ENCODE peak calls at places on chromosomes 6 and 20, in four cellular contexts. One of them, this sample, is unnamed.

GRCh38 chr6:44071670-44072451 is 55.4 kb downstream of the MRPL14 start:
- DNase-seq in A549: no peak
- DNase-seq in fibroblast of pulmonary artery: peak
- DNase-seq in progenitor cell of endocrine pancreas: no peak
- DNase-seq in this sample: no peak

GRCh38 chr6:159761135-159761872 is 541 bp upstream of the ACAT2 start:
- DNase-seq in fibroblast of pulmonary artery: peak
- DNase-seq in progenitor cell of endocrine pancreas: peak
- DNase-seq in A549: no peak
- DNase-seq in this sample: no peak

GRCh38 chr6:149248688-149249369 is 68.7 kb upstream of the TAB2 start:
- DNase-seq in fibroblast of pulmonary artery: no peak
- DNase-seq in progenitor cell of endocrine pancreas: no peak
- DNase-seq in A549: peak
- DNase-seq in this sample: no peak

GRCh38 chr6:12605888-12606345 is 110.7 kb upstream of the PHACTR1 start:
- DNase-seq in fibroblast of pulmonary artery: peak
- DNase-seq in progenitor cell of endocrine pancreas: peak
- DNase-seq in A549: peak
- DNase-seq in this sample: no peak

GRCh38 chr6:136103101-136103688 is 146.9 kb downstream of the MTFR2 start:
- DNase-seq in fibroblast of pulmonary artery: peak
- DNase-seq in A549: no peak
- DNase-seq in progenitor cell of endocrine pancreas: no peak
- DNase-seq in this sample: no peak

GRCh38 chr6:73204252-73204651 is 21.0 kb downstream of the KHDC1L start:
- DNase-seq in progenitor cell of endocrine pancreas: no peak
- DNase-seq in fibroblast of pulmonary artery: no peak
- DNase-seq in A549: no peak
- DNase-seq in this sample: no peak

GRCh38 chr20:14446446-14446845 is 109.0 kb upstream of the FLRT3 start:
- DNase-seq in A549: no peak
- DNase-seq in progenitor cell of endocrine pancreas: no peak
- DNase-seq in fibroblast of pulmonary artery: no peak
- DNase-seq in this sample: no peak

GRCh38 chr6:158938811-158939254 is 61.2 kb downstream of the RSPH3 start:
- DNase-seq in progenitor cell of endocrine pancreas: no peak
- DNase-seq in A549: peak
- DNase-seq in fibroblast of pulmonary artery: no peak
- DNase-seq in this sample: no peak

GRCh38 chr20:33125983-33126382 is 42.0 kb upstream of the BPIFA2 start:
- DNase-seq in progenitor cell of endocrine pancreas: no peak
- DNase-seq in A549: no peak
- DNase-seq in fibroblast of pulmonary artery: no peak
- DNase-seq in this sample: no peak

GRCh38 chr6:154509421-154510143 is 903 bp downstream of the CNKSR3 start:
- DNase-seq in A549: no peak
- DNase-seq in fibroblast of pulmonary artery: peak
- DNase-seq in progenitor cell of endocrine pancreas: peak
- DNase-seq in this sample: no peak

GRCh38 chr6:36383608-36384007 is 3.9 kb downstream of the ETV7 start:
- DNase-seq in progenitor cell of endocrine pancreas: no peak
- DNase-seq in A549: peak
- DNase-seq in fibroblast of pulmonary artery: peak
- DNase-seq in this sample: no peak

GRCh38 chr20:34907616-34908469 is 31.4 kb downstream of the ACSS2 start:
- DNase-seq in progenitor cell of endocrine pancreas: no peak
- DNase-seq in fibroblast of pulmonary artery: peak
- DNase-seq in A549: peak
- DNase-seq in this sample: no peak

GRCh38 chr6:160344281-160344680 is 3.9 kb upstream of the SLC22A3 start:
- DNase-seq in progenitor cell of endocrine pancreas: no peak
- DNase-seq in A549: no peak
- DNase-seq in fibroblast of pulmonary artery: peak
- DNase-seq in this sample: no peak

GRCh38 chr6:2959909-2960719 is 11.3 kb downstream of the SERPINB6 start:
- DNase-seq in fibroblast of pulmonary artery: peak
- DNase-seq in progenitor cell of endocrine pancreas: no peak
- DNase-seq in A549: peak
- DNase-seq in this sample: no peak

GRCh38 chr20:11229772-11230171 is 556.0 kb upstream of the JAG1 start:
- DNase-seq in fibroblast of pulmonary artery: peak
- DNase-seq in A549: peak
- DNase-seq in progenitor cell of endocrine pancreas: no peak
- DNase-seq in this sample: no peak

GRCh38 chr20:653110-653589 is at the start of gene SRXN1:
- DNase-seq in progenitor cell of endocrine pancreas: peak
- DNase-seq in fibroblast of pulmonary artery: peak
- DNase-seq in A549: peak
- DNase-seq in this sample: peak

GRCh38 chr6:147789430-147789947 is 281.0 kb downstream of the SAMD5 start:
- DNase-seq in fibroblast of pulmonary artery: no peak
- DNase-seq in A549: no peak
- DNase-seq in progenitor cell of endocrine pancreas: no peak
- DNase-seq in this sample: no peak

GRCh38 chr6:147782302-147782701 is 273.8 kb downstream of the SAMD5 start:
- DNase-seq in fibroblast of pulmonary artery: peak
- DNase-seq in A549: peak
- DNase-seq in progenitor cell of endocrine pancreas: no peak
- DNase-seq in this sample: no peak

GRCh38 chr6:147784371-147784770 is 275.9 kb downstream of the SAMD5 start:
- DNase-seq in A549: no peak
- DNase-seq in fibroblast of pulmonary artery: no peak
- DNase-seq in progenitor cell of endocrine pancreas: no peak
- DNase-seq in this sample: no peak

DNA sequence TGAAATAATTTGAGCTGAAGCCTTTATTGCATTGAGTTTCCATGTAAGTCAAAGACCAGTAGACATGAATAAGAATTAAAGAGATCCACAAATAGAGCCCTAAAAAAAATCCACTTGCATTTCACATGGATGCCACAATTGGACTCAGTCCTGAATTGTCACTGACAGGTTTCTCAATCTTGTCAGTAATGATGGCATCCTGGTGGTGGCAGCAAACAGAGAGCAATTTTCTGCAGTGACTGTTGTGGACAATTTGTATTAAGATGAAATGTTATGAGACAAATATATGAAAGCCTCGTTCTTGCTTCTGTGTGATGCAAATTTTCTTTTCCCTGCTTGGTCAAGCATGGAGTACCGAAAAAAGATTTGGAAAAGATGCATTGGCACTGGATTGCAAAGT is 278.9 kb downstream of the SAMD5 start:
- DNase-seq in A549: no peak
- DNase-seq in fibroblast of pulmonary artery: no peak
- DNase-seq in progenitor cell of endocrine pancreas: no peak
- DNase-seq in this sample: no peak
- TF ChIP-seq CTCF in A549: no peak
- TF ChIP-seq CTCF in fibroblast of pulmonary artery: no peak
- TF ChIP-seq CTCF in progenitor cell of endocrine pancreas: no peak
- TF ChIP-seq CTCF in this sample: no peak

DNA sequence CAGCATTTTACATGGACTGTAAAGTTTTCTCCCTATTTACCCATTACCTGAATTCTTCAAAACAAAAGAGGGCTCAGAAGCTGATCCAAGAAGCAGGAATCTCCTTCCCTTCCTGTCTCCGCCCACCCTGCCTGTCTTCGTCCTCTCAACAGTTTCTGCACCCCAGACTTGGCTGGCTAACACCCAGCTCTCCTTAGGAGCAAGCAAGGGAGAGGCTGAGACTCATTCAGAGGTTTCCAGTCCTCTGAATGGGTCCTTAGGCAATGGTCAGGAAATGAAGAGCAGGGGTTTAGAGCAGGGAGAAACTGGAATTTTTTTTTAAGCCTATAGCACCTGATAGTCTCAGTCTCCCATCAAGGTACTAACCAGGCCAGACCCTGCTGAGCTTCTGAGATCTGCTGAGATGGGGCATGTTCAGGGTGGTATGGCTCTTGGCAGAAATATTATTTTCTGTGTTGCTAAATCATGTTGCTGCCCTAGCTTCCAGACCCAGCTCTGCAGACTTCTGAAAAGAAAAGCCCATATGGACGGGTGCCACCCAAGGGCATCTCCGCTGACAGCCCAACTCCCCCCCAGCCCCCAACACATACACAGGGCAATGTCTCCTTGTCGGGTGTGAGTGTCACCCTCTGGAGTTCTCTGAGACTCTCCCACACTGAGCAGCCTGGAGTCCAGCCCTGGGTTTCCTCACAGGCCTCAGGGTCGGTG is 74.6 kb upstream of the CD93 start:
- DNase-seq in progenitor cell of endocrine pancreas: no peak
- DNase-seq in A549: no peak
- DNase-seq in fibroblast of pulmonary artery: peak
- DNase-seq in this sample: no peak
- TF ChIP-seq CTCF in progenitor cell of endocrine pancreas: no peak
- TF ChIP-seq CTCF in A549: no peak
- TF ChIP-seq CTCF in fibroblast of pulmonary artery: no peak
- TF ChIP-seq CTCF in this sample: no peak

GRCh38 chr6:151376440-151376839 is 14.9 kb downstream of the ZBTB2 start:
- DNase-seq in fibroblast of pulmonary artery: no peak
- DNase-seq in progenitor cell of endocrine pancreas: no peak
- DNase-seq in A549: no peak
- DNase-seq in this sample: no peak
- TF ChIP-seq CTCF in fibroblast of pulmonary artery: no peak
- TF ChIP-seq CTCF in progenitor cell of endocrine pancreas: no peak
- TF ChIP-seq CTCF in A549: no peak
- TF ChIP-seq CTCF in this sample: no peak

GRCh38 chr6:88477411-88477810 is 311.3 kb upstream of the CNR1 start:
- DNase-seq in fibroblast of pulmonary artery: no peak
- DNase-seq in progenitor cell of endocrine pancreas: no peak
- DNase-seq in A549: peak
- DNase-seq in this sample: no peak
- TF ChIP-seq CTCF in fibroblast of pulmonary artery: no peak
- TF ChIP-seq CTCF in progenitor cell of endocrine pancreas: no peak
- TF ChIP-seq CTCF in A549: no peak
- TF ChIP-seq CTCF in this sample: no peak

GRCh38 chr20:50277064-50277415 is 86.4 kb downstream of the CEBPB start:
- DNase-seq in progenitor cell of endocrine pancreas: no peak
- DNase-seq in fibroblast of pulmonary artery: no peak
- DNase-seq in A549: no peak
- DNase-seq in this sample: no peak

GRCh38 chr20:50279988-50280850 is 89.6 kb downstream of the CEBPB start:
- DNase-seq in progenitor cell of endocrine pancreas: no peak
- DNase-seq in A549: no peak
- DNase-seq in fibroblast of pulmonary artery: no peak
- DNase-seq in this sample: no peak

GRCh38 chr20:50277460-50278376 is 87.1 kb downstream of the CEBPB start:
- DNase-seq in fibroblast of pulmonary artery: no peak
- DNase-seq in A549: no peak
- DNase-seq in progenitor cell of endocrine pancreas: no peak
- DNase-seq in this sample: no peak

GRCh38 chr20:50278377-50278683 is 87.7 kb downstream of the CEBPB start:
- DNase-seq in fibroblast of pulmonary artery: no peak
- DNase-seq in A549: no peak
- DNase-seq in progenitor cell of endocrine pancreas: no peak
- DNase-seq in this sample: no peak

GRCh38 chr20:50278684-50279531 is 88.3 kb downstream of the CEBPB start:
- DNase-seq in progenitor cell of endocrine pancreas: no peak
- DNase-seq in A549: peak
- DNase-seq in fibroblast of pulmonary artery: peak
- DNase-seq in this sample: no peak
- TF ChIP-seq CTCF in progenitor cell of endocrine pancreas: no peak
- TF ChIP-seq CTCF in A549: no peak
- TF ChIP-seq CTCF in fibroblast of pulmonary artery: no peak
- TF ChIP-seq CTCF in this sample: no peak

GRCh38 chr20:38184098-38184497 is 19.0 kb upstream of the TGM2 start:
- DNase-seq in A549: peak
- DNase-seq in fibroblast of pulmonary artery: no peak
- DNase-seq in progenitor cell of endocrine pancreas: no peak
- DNase-seq in this sample: no peak

GRCh38 chr20:38186788-38187221 is 21.7 kb upstream of the TGM2 start:
- DNase-seq in progenitor cell of endocrine pancreas: no peak
- DNase-seq in fibroblast of pulmonary artery: peak
- DNase-seq in A549: peak
- DNase-seq in this sample: no peak

GRCh38 chr20:38190166-38190565 is 25.1 kb upstream of the TGM2 start:
- DNase-seq in progenitor cell of endocrine pancreas: no peak
- DNase-seq in fibroblast of pulmonary artery: no peak
- DNase-seq in A549: no peak
- DNase-seq in this sample: no peak

GRCh38 chr20:38190936-38191371 is 25.9 kb upstream of the TGM2 start:
- DNase-seq in fibroblast of pulmonary artery: no peak
- DNase-seq in A549: no peak
- DNase-seq in progenitor cell of endocrine pancreas: no peak
- DNase-seq in this sample: no peak

GRCh38 chr20:38187512-38187911 is 22.4 kb upstream of the TGM2 start:
- DNase-seq in progenitor cell of endocrine pancreas: no peak
- DNase-seq in fibroblast of pulmonary artery: no peak
- DNase-seq in A549: no peak
- DNase-seq in this sample: no peak
- TF ChIP-seq CTCF in progenitor cell of endocrine pancreas: peak
- TF ChIP-seq CTCF in fibroblast of pulmonary artery: peak
- TF ChIP-seq CTCF in A549: no peak
- TF ChIP-seq CTCF in this sample: peak

DNA sequence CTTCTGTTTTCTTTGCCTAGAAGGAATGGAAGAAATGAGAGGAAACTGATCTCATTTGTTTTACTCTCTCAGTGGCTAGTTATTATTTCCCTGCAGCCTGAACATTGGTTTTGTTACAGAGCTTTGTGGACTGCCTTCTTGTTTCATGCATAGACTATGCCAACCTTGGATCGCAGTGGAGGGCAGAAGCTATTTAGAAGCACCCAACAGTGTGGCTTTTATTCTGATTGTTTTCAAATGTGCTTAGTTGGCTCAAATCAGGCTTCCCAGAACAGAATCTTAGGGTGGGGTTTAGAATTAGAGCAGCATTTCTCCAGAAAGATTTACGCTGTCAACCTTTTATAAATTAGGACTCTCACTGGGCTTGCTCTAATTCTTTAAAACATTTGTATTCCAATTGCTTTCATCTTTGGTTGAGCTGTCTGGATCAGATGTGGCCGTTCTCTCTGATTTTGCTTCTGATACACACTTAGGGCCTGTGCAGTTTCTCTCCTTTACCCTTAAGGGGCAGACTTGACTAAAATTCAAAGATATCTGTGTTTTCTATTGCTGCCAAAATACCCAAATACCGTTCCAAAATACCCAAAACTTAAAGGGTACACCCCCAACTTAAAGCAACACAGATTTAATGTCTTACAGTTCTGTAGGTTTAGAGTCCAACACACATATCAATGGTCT is 210.3 kb downstream of the BCKDHB start:
- DNase-seq in A549: no peak
- DNase-seq in progenitor cell of endocrine pancreas: no peak
- DNase-seq in fibroblast of pulmonary artery: no peak
- DNase-seq in this sample: no peak
- TF ChIP-seq CTCF in A549: no peak
- TF ChIP-seq CTCF in progenitor cell of endocrine pancreas: no peak
- TF ChIP-seq CTCF in fibroblast of pulmonary artery: peak
- TF ChIP-seq CTCF in this sample: peak

This sample was measured in type B pancreatic cell.